ENCODE peak calls at places on chromosomes 11 and 22, in five cellular contexts. G is K562, V is H1, Q is A549, F is HepG2. L is an unnamed sample.

GRCh38 chr22:20218981-20219380 is 49.1 kb downstream of the RTN4R start:
- DNase-seq in G (no peak), V (no peak), Q (no peak), F (no peak), L (no peak)

GRCh38 chr11:68678031-68678441 is 6.3 kb upstream of the GAL start:
- DNase-seq in G (no peak), V (no peak), Q (no peak), F (no peak), L (no peak)

GRCh38 chr11:42066113-42066512 is 606.7 kb upstream of the LRRC4C start:
- DNase-seq in G (no peak), V (no peak), Q (no peak), F (no peak), L (no peak)

GRCh38 chr22:26589367-26589844 is 526 bp downstream of the TPST2 start:
- DNase-seq in G (peak), V (peak), Q (no peak), F (no peak), L (peak)

GRCh38 chr11:113818426-113818825 is 38.8 kb downstream of the CLDN25 start:
- DNase-seq in G (no peak), V (no peak), Q (no peak), F (no peak), L (no peak)

GRCh38 chr11:80443177-80443576 is 1002.3 kb upstream of the TENM4 start:
- DNase-seq in G (no peak), V (no peak), Q (no peak), F (no peak), L (no peak)

GRCh38 chr11:45089845-45090499 is 56.5 kb upstream of the PRDM11 start:
- DNase-seq in G (no peak), V (no peak), Q (no peak), F (no peak), L (peak)

GRCh38 chr11:111422494-111423249 is 43.6 kb upstream of the POU2AF1 start:
- DNase-seq in G (peak), V (peak), Q (peak), F (peak), L (peak)

GRCh38 chr22:20211409-20211996 is 56.6 kb downstream of the RTN4R start:
- DNase-seq in G (no peak), V (no peak), Q (no peak), F (no peak), L (no peak)

GRCh38 chr22:20438066-20438677 is 547 bp upstream of the SCARF2 start:
- DNase-seq in G (no peak), V (peak), Q (no peak), F (no peak), L (peak)

GRCh38 chr22:24091551-24092420 is 80.7 kb downstream of the CABIN1 start:
- DNase-seq in G (peak), V (no peak), Q (no peak), F (no peak), L (no peak)

GRCh38 chr11:119319136-119319701 is 2.3 kb upstream of the MCAM start:
- DNase-seq in G (no peak), V (no peak), Q (no peak), F (no peak), L (no peak)

GRCh38 chr11:104490182-104490581 is 326.2 kb upstream of the PDGFD start:
- DNase-seq in G (no peak), V (no peak), Q (no peak), F (no peak), L (no peak)

DNA sequence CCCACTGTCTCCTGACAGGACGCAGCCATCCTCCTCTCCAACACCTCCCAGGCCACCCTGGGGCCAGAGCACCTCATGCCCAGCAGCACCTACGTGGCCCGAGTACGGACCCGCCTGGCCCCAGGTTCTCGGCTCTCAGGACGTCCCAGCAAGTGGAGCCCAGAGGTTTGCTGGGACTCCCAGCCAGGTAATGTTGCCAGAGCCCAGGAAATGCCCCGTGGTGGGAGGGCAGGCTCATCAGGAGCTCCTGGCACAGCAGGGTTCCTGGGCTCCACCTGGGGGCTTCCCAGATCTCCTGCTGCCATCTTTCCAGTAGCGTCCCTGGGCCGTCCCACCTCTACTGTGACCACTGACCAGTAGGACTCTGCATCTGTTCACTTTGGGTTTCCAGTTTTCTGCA is 16.2 kb downstream of the CSF2RB start:
- DNase-seq in G (no peak), V (no peak), Q (no peak), F (no peak), L (no peak)
- TF ChIP-seq MAFK in G (no peak), V (no peak), Q (no peak), F (no peak), L (no peak)

GRCh38 chr11:70889411-70889810 is 363.0 kb downstream of the SHANK2 start:
- DNase-seq in G (no peak), V (no peak), Q (no peak), F (no peak), L (no peak)
- TF ChIP-seq USF2 in G (no peak), V (no peak), Q (no peak), F (no peak), L (no peak)

DNA sequence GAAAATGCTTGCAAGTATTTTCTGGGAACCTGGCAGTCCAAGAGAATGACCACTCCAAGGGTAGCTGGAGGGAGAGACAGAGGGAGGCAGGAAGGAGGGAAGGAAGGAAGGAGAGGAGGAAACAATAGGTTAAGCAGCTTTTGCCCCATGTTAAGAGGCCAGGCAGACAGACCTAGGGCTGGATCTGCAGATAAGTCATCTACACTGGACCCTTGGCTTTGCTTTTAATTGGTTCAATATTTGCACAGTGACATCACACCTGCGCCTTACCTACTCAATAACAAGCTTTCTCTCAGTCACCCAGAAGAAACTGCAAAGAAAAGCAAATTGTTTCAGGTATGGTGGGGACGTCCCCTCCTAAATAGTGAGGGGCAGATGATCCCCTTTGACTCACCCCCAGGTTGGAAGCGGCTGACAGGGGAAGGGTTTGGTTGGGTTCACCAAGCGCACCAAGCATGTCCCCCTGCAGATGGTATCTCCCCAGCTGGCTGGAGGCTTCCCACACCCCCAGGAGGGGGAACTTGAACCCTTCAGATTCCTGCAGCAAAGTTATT is 24.3 kb downstream of the MYH9 start:
- DNase-seq in G (no peak), V (no peak), Q (no peak), F (peak), L (no peak)
- H3K27ac ChIP-seq in G (no peak), V (peak), Q (peak), F (peak), L (peak)

GRCh38 chr11:59011672-59012071 is 72.4 kb downstream of the GLYATL1 start:
- DNase-seq in G (no peak), V (peak), Q (no peak), F (no peak), L (no peak)
- TF ChIP-seq MAFK in G (no peak), V (no peak), Q (no peak), F (no peak), L (no peak)

GRCh38 chr11:64970731-64971151 is 1.2 kb downstream of the MAJIN start:
- DNase-seq in G (no peak), V (no peak), Q (no peak), F (no peak), L (no peak)
- TF ChIP-seq USF2 in G (no peak), V (no peak), Q (no peak), F (no peak), L (no peak)

GRCh38 chr11:33773399-33774355 is 643 bp downstream of the FBXO3 start:
- DNase-seq in G (peak), V (peak), Q (peak), F (peak), L (peak)

GRCh38 chr11:33775832-33776231 is 1.5 kb upstream of the FBXO3 start:
- DNase-seq in G (no peak), V (no peak), Q (no peak), F (no peak), L (peak)

GRCh38 chr11:33777906-33778305 is 3.6 kb upstream of the FBXO3 start:
- DNase-seq in G (no peak), V (no peak), Q (no peak), F (no peak), L (no peak)

GRCh38 chr11:33774356-33775063 is at the start of gene FBXO3:
- DNase-seq in G (peak), V (peak), Q (peak), F (peak), L (peak)

DNA sequence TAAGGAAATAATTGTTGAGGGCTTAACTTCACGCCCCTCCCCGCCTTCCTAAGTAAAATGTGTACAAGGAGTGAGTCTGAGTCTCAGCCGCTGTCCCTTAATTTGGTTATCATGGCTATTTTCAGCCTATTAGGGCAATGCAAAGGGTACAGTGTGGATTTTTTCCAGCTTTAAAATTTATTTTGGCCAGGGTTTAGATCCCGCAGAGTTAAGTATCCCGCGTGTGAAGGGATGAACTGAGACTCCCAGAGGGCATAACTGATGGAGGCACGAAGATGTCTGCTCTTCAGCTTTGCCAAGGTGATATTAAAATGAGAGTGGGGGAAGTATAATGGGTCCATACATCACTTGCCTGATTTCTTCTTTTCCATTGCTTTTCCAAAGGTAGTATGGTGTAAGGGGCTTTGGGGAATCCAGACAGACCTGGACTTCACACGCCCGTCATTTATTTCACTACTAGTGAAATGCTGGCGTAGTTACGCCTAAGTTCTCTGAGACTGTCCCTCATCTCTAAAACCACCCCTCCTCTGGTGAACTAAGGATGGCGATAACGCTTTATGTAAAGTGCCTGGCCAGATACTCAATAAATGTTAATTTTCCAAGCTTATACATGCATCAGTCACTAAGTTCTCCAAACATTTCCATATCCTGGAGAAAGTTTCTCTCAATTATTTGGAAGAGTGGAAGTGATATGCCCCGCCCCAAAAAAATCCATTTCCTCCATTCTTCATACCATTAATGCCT is 916 bp upstream of the FBXO3 start:
- DNase-seq in G (no peak), V (no peak), Q (no peak), F (no peak), L (no peak)
- H3K27ac ChIP-seq in G (no peak), V (no peak), Q (peak), F (no peak), L (peak)

DNA sequence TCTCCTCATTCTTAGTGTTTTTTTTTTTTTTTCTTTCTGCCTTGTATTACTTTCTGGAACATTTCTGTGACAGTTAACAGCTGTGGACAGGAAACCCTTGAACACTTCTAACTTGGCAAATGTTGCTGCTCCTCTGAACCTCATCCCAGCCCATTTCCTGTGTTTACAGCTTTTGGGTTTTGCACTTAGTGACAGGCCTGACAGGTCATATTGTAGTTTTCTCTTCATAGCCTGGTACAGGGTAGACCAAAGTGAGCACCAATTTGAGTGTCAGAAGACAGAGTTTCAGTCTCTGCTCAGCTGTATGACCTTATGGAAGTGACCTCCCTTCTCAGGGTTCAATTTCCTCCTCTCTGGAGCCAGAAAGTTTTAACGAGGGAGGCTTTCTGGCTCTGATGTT is 91.6 kb downstream of the STIM1 start:
- DNase-seq in G (no peak), V (no peak), Q (no peak), F (no peak), L (peak)
- TF ChIP-seq MAFK in G (no peak), V (no peak), Q (no peak), F (no peak), L (no peak)

GRCh38 chr11:15947681-15948648 is 408.4 kb downstream of the SOX6 start:
- DNase-seq in G (no peak), V (peak), Q (no peak), F (peak), L (no peak)
- TF ChIP-seq USF2 in G (no peak), V (no peak), Q (no peak), F (no peak), L (no peak)

DNA sequence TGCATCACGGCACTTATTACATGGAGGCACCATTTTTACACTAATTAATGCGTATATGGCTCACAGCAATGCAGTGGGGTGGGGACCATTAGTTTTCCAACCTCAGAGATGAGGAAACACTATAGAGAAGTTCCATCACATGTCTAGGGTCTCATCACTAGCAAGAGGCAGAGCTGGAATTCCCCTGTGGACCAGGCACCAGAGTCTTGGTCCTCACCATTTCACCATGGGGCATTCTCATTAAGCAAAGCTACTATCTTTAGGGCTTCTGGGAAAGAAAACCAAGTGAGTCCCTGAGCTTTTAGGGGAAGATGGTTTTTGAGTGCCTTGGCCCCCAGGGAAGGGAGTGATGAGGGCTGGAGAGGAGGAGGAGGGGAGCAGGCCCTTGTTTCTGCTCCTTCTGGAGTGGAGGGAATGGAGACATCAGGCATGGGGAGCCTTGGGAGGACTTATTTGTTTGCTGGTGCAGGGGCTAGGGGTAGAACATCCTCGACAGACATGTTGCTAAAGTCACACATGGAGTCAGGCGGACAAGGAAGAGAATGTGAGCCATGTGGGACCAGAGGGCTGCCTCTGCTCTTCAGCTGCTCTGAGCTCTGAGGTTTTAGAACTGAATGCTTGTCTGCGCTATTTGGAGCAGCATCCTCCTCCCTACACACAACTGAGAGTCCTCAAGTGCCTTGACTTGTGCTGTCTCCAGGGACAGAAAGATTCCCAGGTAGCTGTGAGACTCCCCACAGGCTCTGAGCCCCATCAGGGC is 40.3 kb upstream of the ZBED5 start:
- DNase-seq in G (no peak), V (no peak), Q (no peak), F (no peak), L (no peak)
- H3K27ac ChIP-seq in G (peak), V (no peak), Q (peak), F (no peak), L (peak)